ENCODE peak calls at places on chromosomes 7 and 10, in ten cellular contexts. One of them, this sample, is unnamed.
A peak's percentile ranks its signal among the peaks of the same experiment; 100 is the strongest.

GRCh38 chr7:35314354-35314753 is 60.5 kb upstream of the TBX20 start:
- DNase-seq in endodermal cell: no peak
- DNase-seq in testis: no peak
- DNase-seq in sigmoid colon: no peak
- DNase-seq in A549: no peak
- DNase-seq in posterior cingulate gyrus: no peak
- DNase-seq in H9: no peak
- DNase-seq in mucosa of gallbladder: no peak
- DNase-seq in T-helper 17 cell: no peak
- DNase-seq in hepatic stellate cell: no peak
- DNase-seq in this sample: no peak

GRCh38 chr7:107564553-107565298 is 955 bp downstream of the DUS4L start:
- DNase-seq in endodermal cell: no peak
- DNase-seq in testis: no peak
- DNase-seq in sigmoid colon: no peak
- DNase-seq in A549: peak; percentile 19
- DNase-seq in posterior cingulate gyrus: no peak
- DNase-seq in H9: no peak
- DNase-seq in mucosa of gallbladder: no peak
- DNase-seq in T-helper 17 cell: no peak
- DNase-seq in hepatic stellate cell: peak; percentile 59
- DNase-seq in this sample: no peak

GRCh38 chr7:120523985-120524384 is 251.0 kb downstream of the KCND2 start:
- DNase-seq in endodermal cell: no peak
- DNase-seq in testis: no peak
- DNase-seq in sigmoid colon: no peak
- DNase-seq in A549: no peak
- DNase-seq in posterior cingulate gyrus: no peak
- DNase-seq in H9: no peak
- DNase-seq in mucosa of gallbladder: no peak
- DNase-seq in T-helper 17 cell: no peak
- DNase-seq in hepatic stellate cell: no peak
- DNase-seq in this sample: no peak

GRCh38 chr10:77310288-77310687 is 327.3 kb downstream of the KCNMA1 start:
- DNase-seq in endodermal cell: no peak
- DNase-seq in testis: no peak
- DNase-seq in sigmoid colon: no peak
- DNase-seq in A549: no peak
- DNase-seq in posterior cingulate gyrus: no peak
- DNase-seq in H9: no peak
- DNase-seq in mucosa of gallbladder: no peak
- DNase-seq in T-helper 17 cell: no peak
- DNase-seq in hepatic stellate cell: no peak
- DNase-seq in this sample: no peak

GRCh38 chr7:114931656-114932011 is 9.7 kb downstream of the MDFIC start:
- DNase-seq in endodermal cell: no peak
- DNase-seq in testis: no peak
- DNase-seq in sigmoid colon: no peak
- DNase-seq in A549: no peak
- DNase-seq in posterior cingulate gyrus: no peak
- DNase-seq in H9: no peak
- DNase-seq in mucosa of gallbladder: no peak
- DNase-seq in T-helper 17 cell: no peak
- DNase-seq in hepatic stellate cell: no peak
- DNase-seq in this sample: peak; percentile 46

GRCh38 chr7:83861876-83862275 is 212.9 kb upstream of the SEMA3E start:
- DNase-seq in endodermal cell: no peak
- DNase-seq in testis: no peak
- DNase-seq in sigmoid colon: no peak
- DNase-seq in A549: no peak
- DNase-seq in posterior cingulate gyrus: no peak
- DNase-seq in H9: no peak
- DNase-seq in mucosa of gallbladder: no peak
- DNase-seq in T-helper 17 cell: no peak
- DNase-seq in hepatic stellate cell: no peak
- DNase-seq in this sample: no peak

GRCh38 chr10:110944997-110945396 is 25.6 kb downstream of the SHOC2 start:
- DNase-seq in endodermal cell: no peak
- DNase-seq in testis: no peak
- DNase-seq in sigmoid colon: no peak
- DNase-seq in A549: no peak
- DNase-seq in posterior cingulate gyrus: no peak
- DNase-seq in H9: no peak
- DNase-seq in mucosa of gallbladder: no peak
- DNase-seq in T-helper 17 cell: no peak
- DNase-seq in hepatic stellate cell: no peak
- DNase-seq in this sample: no peak

GRCh38 chr7:106504620-106505019 is 156.3 kb downstream of the CCDC71L start:
- DNase-seq in endodermal cell: no peak
- DNase-seq in testis: no peak
- DNase-seq in sigmoid colon: no peak
- DNase-seq in A549: no peak
- DNase-seq in posterior cingulate gyrus: no peak
- DNase-seq in H9: no peak
- DNase-seq in mucosa of gallbladder: no peak
- DNase-seq in T-helper 17 cell: no peak
- DNase-seq in hepatic stellate cell: no peak
- DNase-seq in this sample: peak; percentile 33

GRCh38 chr7:134777908-134778580 is 1.4 kb upstream of the CALD1 start:
- DNase-seq in endodermal cell: no peak
- DNase-seq in testis: no peak
- DNase-seq in sigmoid colon: no peak
- DNase-seq in A549: no peak
- DNase-seq in posterior cingulate gyrus: no peak
- DNase-seq in H9: no peak
- DNase-seq in mucosa of gallbladder: no peak
- DNase-seq in T-helper 17 cell: no peak
- DNase-seq in hepatic stellate cell: no peak
- DNase-seq in this sample: no peak

GRCh38 chr10:6146921-6147320 is 55.8 kb upstream of the PFKFB3 start:
- DNase-seq in endodermal cell: no peak
- DNase-seq in testis: no peak
- DNase-seq in sigmoid colon: no peak
- DNase-seq in A549: no peak
- DNase-seq in posterior cingulate gyrus: no peak
- DNase-seq in H9: no peak
- DNase-seq in mucosa of gallbladder: no peak
- DNase-seq in T-helper 17 cell: no peak
- DNase-seq in hepatic stellate cell: no peak
- DNase-seq in this sample: no peak

GRCh38 chr7:47401571-47402570 is 180.0 kb downstream of the TNS3 start:
- DNase-seq in endodermal cell: peak; percentile 40
- DNase-seq in testis: no peak
- DNase-seq in sigmoid colon: peak; percentile 51
- DNase-seq in A549: no peak
- DNase-seq in posterior cingulate gyrus: no peak
- DNase-seq in H9: no peak
- DNase-seq in mucosa of gallbladder: no peak
- DNase-seq in T-helper 17 cell: no peak
- DNase-seq in hepatic stellate cell: no peak
- DNase-seq in this sample: no peak

GRCh38 chr10:108894402-108895301 is 1028.7 kb downstream of the XPNPEP1 start:
- DNase-seq in endodermal cell: no peak
- DNase-seq in testis: no peak
- DNase-seq in sigmoid colon: no peak
- DNase-seq in A549: no peak
- DNase-seq in posterior cingulate gyrus: no peak
- DNase-seq in H9: no peak
- DNase-seq in mucosa of gallbladder: no peak
- DNase-seq in T-helper 17 cell: no peak
- DNase-seq in hepatic stellate cell: no peak
- DNase-seq in this sample: no peak

This sample was measured in activated T-cell treated with anti-CD3 and anti-CD28 coated beads for 24 hours.